ENCODE peak calls at places on chromosomes 4 and X, in four cellular contexts. One of them, this sample, is unnamed.

GRCh38 chr4:10045481-10045880 is 24.2 kb upstream of the SLC2A9 start:
- DNase-seq in aorta: no peak
- DNase-seq in CD8-positive, alpha-beta memory T cell: no peak
- DNase-seq in NCI-H2171 treated with DMSO at 0.1 percent for 48 hours: no peak
- DNase-seq in this sample: no peak

GRCh38 chrX:147912093-147912801 is 528 bp downstream of the FMR1 start:
- DNase-seq in aorta: peak
- DNase-seq in CD8-positive, alpha-beta memory T cell: no peak
- DNase-seq in NCI-H2171 treated with DMSO at 0.1 percent for 48 hours: peak
- DNase-seq in this sample: no peak

GRCh38 chrX:40470830-40471429 is 109.8 kb upstream of the ATP6AP2 start:
- DNase-seq in aorta: no peak
- DNase-seq in CD8-positive, alpha-beta memory T cell: no peak
- DNase-seq in NCI-H2171 treated with DMSO at 0.1 percent for 48 hours: no peak
- DNase-seq in this sample: no peak

GRCh38 chrX:139044680-139045079 is 333.2 kb upstream of the FGF13 start:
- DNase-seq in NCI-H2171 treated with DMSO at 0.1 percent for 48 hours: no peak
- DNase-seq in CD8-positive, alpha-beta memory T cell: no peak
- DNase-seq in aorta: no peak
- DNase-seq in this sample: no peak

GRCh38 chrX:68648960-68649359 is 1.5 kb downstream of the STARD8 start:
- DNase-seq in NCI-H2171 treated with DMSO at 0.1 percent for 48 hours: no peak
- DNase-seq in aorta: no peak
- DNase-seq in CD8-positive, alpha-beta memory T cell: no peak
- DNase-seq in this sample: no peak

GRCh38 chrX:67692246-67692645 is 148.4 kb downstream of the AR start:
- DNase-seq in NCI-H2171 treated with DMSO at 0.1 percent for 48 hours: no peak
- DNase-seq in aorta: no peak
- DNase-seq in CD8-positive, alpha-beta memory T cell: no peak
- DNase-seq in this sample: no peak

GRCh38 chr4:159446266-159446976 is 343.5 kb downstream of the RAPGEF2 start:
- DNase-seq in CD8-positive, alpha-beta memory T cell: no peak
- DNase-seq in aorta: no peak
- DNase-seq in NCI-H2171 treated with DMSO at 0.1 percent for 48 hours: peak
- DNase-seq in this sample: peak

GRCh38 chr4:156294577-156294976 is 340.9 kb upstream of the CTSO start:
- DNase-seq in aorta: no peak
- DNase-seq in NCI-H2171 treated with DMSO at 0.1 percent for 48 hours: peak
- DNase-seq in CD8-positive, alpha-beta memory T cell: no peak
- DNase-seq in this sample: no peak

GRCh38 chr4:40058854-40059253 is 2.2 kb downstream of the N4BP2 start:
- DNase-seq in CD8-positive, alpha-beta memory T cell: no peak
- DNase-seq in NCI-H2171 treated with DMSO at 0.1 percent for 48 hours: no peak
- DNase-seq in aorta: no peak
- DNase-seq in this sample: no peak

GRCh38 chr4:151555151-151555945 is 146.4 kb downstream of the FHIP1A start:
- DNase-seq in CD8-positive, alpha-beta memory T cell: no peak
- DNase-seq in aorta: no peak
- DNase-seq in NCI-H2171 treated with DMSO at 0.1 percent for 48 hours: no peak
- DNase-seq in this sample: no peak

GRCh38 chr4:39179681-39180080 is 2.6 kb upstream of the WDR19 start:
- DNase-seq in aorta: no peak
- DNase-seq in CD8-positive, alpha-beta memory T cell: no peak
- DNase-seq in NCI-H2171 treated with DMSO at 0.1 percent for 48 hours: no peak
- DNase-seq in this sample: no peak

GRCh38 chrX:122816288-122816687 is 367.8 kb upstream of the GRIA3 start:
- DNase-seq in CD8-positive, alpha-beta memory T cell: no peak
- DNase-seq in aorta: no peak
- DNase-seq in NCI-H2171 treated with DMSO at 0.1 percent for 48 hours: no peak
- DNase-seq in this sample: no peak

GRCh38 chr4:101954351-101954750 is 163.8 kb downstream of the BANK1 start:
- DNase-seq in CD8-positive, alpha-beta memory T cell: no peak
- DNase-seq in NCI-H2171 treated with DMSO at 0.1 percent for 48 hours: peak
- DNase-seq in aorta: no peak
- DNase-seq in this sample: no peak

GRCh38 chr4:14446311-14446710 is 556.0 kb upstream of the CPEB2 start:
- DNase-seq in NCI-H2171 treated with DMSO at 0.1 percent for 48 hours: no peak
- DNase-seq in aorta: no peak
- DNase-seq in CD8-positive, alpha-beta memory T cell: no peak
- DNase-seq in this sample: no peak

GRCh38 chrX:95291561-95291960 is 1393.1 kb upstream of the DIAPH2 start:
- DNase-seq in NCI-H2171 treated with DMSO at 0.1 percent for 48 hours: no peak
- DNase-seq in aorta: no peak
- DNase-seq in CD8-positive, alpha-beta memory T cell: no peak
- DNase-seq in this sample: no peak

GRCh38 chr4:3862640-3863420 is 96.6 kb downstream of the ADRA2C start:
- DNase-seq in aorta: peak
- DNase-seq in NCI-H2171 treated with DMSO at 0.1 percent for 48 hours: no peak
- DNase-seq in CD8-positive, alpha-beta memory T cell: no peak
- DNase-seq in this sample: no peak

GRCh38 chr4:72418458-72418857 is 150.6 kb downstream of the ADAMTS3 start:
- DNase-seq in CD8-positive, alpha-beta memory T cell: no peak
- DNase-seq in NCI-H2171 treated with DMSO at 0.1 percent for 48 hours: peak
- DNase-seq in aorta: peak
- DNase-seq in this sample: peak

GRCh38 chr4:81351653-81352455 is 119.9 kb downstream of the RASGEF1B start:
- DNase-seq in aorta: peak
- DNase-seq in CD8-positive, alpha-beta memory T cell: peak
- DNase-seq in NCI-H2171 treated with DMSO at 0.1 percent for 48 hours: peak
- DNase-seq in this sample: no peak

GRCh38 chr4:40990202-40990898 is 224.0 kb downstream of the APBB2 start:
- DNase-seq in CD8-positive, alpha-beta memory T cell: no peak
- DNase-seq in NCI-H2171 treated with DMSO at 0.1 percent for 48 hours: no peak
- DNase-seq in aorta: no peak
- DNase-seq in this sample: no peak

GRCh38 chrX:139933904-139934303 is 1.1 kb upstream of the ATP11C start:
- DNase-seq in CD8-positive, alpha-beta memory T cell: no peak
- DNase-seq in NCI-H2171 treated with DMSO at 0.1 percent for 48 hours: no peak
- DNase-seq in aorta: no peak
- DNase-seq in this sample: no peak

GRCh38 chr4:153014460-153014859 is 78.3 kb downstream of the FHDC1 start:
- DNase-seq in CD8-positive, alpha-beta memory T cell: no peak
- DNase-seq in aorta: no peak
- DNase-seq in NCI-H2171 treated with DMSO at 0.1 percent for 48 hours: no peak
- DNase-seq in this sample: no peak

GRCh38 chr4:166169111-166169510 is 296.1 kb downstream of the TLL1 start:
- DNase-seq in CD8-positive, alpha-beta memory T cell: no peak
- DNase-seq in aorta: no peak
- DNase-seq in NCI-H2171 treated with DMSO at 0.1 percent for 48 hours: no peak
- DNase-seq in this sample: no peak

GRCh38 chr4:178577933-178578332 is 1135.7 kb upstream of the AGA start:
- DNase-seq in NCI-H2171 treated with DMSO at 0.1 percent for 48 hours: no peak
- DNase-seq in aorta: no peak
- DNase-seq in CD8-positive, alpha-beta memory T cell: no peak
- DNase-seq in this sample: no peak

GRCh38 chr4:176153124-176153523 is 42.3 kb downstream of the SPATA4 start:
- DNase-seq in aorta: no peak
- DNase-seq in NCI-H2171 treated with DMSO at 0.1 percent for 48 hours: no peak
- DNase-seq in CD8-positive, alpha-beta memory T cell: no peak
- DNase-seq in this sample: no peak

GRCh38 chr4:78414116-78414515 is 137.5 kb upstream of the ANXA3 start:
- DNase-seq in CD8-positive, alpha-beta memory T cell: no peak
- DNase-seq in NCI-H2171 treated with DMSO at 0.1 percent for 48 hours: no peak
- DNase-seq in aorta: no peak
- DNase-seq in this sample: no peak

GRCh38 chr4:48681856-48682255 is 98.2 kb downstream of the FRYL start:
- DNase-seq in CD8-positive, alpha-beta memory T cell: peak
- DNase-seq in NCI-H2171 treated with DMSO at 0.1 percent for 48 hours: no peak
- DNase-seq in aorta: no peak
- DNase-seq in this sample: no peak

GRCh38 chr4:7420661-7421040 is 14.1 kb downstream of the PSAPL1 start:
- DNase-seq in CD8-positive, alpha-beta memory T cell: no peak
- DNase-seq in aorta: no peak
- DNase-seq in NCI-H2171 treated with DMSO at 0.1 percent for 48 hours: no peak
- DNase-seq in this sample: no peak

GRCh38 chr4:108270466-108271450 is 102.0 kb upstream of the LEF1 start:
- DNase-seq in aorta: no peak
- DNase-seq in CD8-positive, alpha-beta memory T cell: no peak
- DNase-seq in NCI-H2171 treated with DMSO at 0.1 percent for 48 hours: no peak
- DNase-seq in this sample: no peak

GRCh38 chr4:152166567-152166966 is 369.3 kb downstream of the FBXW7 start:
- DNase-seq in CD8-positive, alpha-beta memory T cell: no peak
- DNase-seq in aorta: no peak
- DNase-seq in NCI-H2171 treated with DMSO at 0.1 percent for 48 hours: no peak
- DNase-seq in this sample: no peak

GRCh38 chr4:157978680-157979361 is 194.0 kb downstream of the GASK1B start:
- DNase-seq in NCI-H2171 treated with DMSO at 0.1 percent for 48 hours: peak
- DNase-seq in CD8-positive, alpha-beta memory T cell: peak
- DNase-seq in aorta: peak
- DNase-seq in this sample: peak

GRCh38 chrX:53445977-53446376 is 11.8 kb upstream of the HSD17B10 start:
- DNase-seq in aorta: no peak
- DNase-seq in NCI-H2171 treated with DMSO at 0.1 percent for 48 hours: peak
- DNase-seq in CD8-positive, alpha-beta memory T cell: peak
- DNase-seq in this sample: peak

GRCh38 chr4:182806259-182807252 is 110.6 kb downstream of the DCTD start:
- DNase-seq in aorta: peak
- DNase-seq in CD8-positive, alpha-beta memory T cell: peak
- DNase-seq in NCI-H2171 treated with DMSO at 0.1 percent for 48 hours: no peak
- DNase-seq in this sample: peak

GRCh38 chrX:85922821-85923220 is 124.5 kb downstream of the CHM start:
- DNase-seq in NCI-H2171 treated with DMSO at 0.1 percent for 48 hours: no peak
- DNase-seq in aorta: no peak
- DNase-seq in CD8-positive, alpha-beta memory T cell: no peak
- DNase-seq in this sample: no peak

GRCh38 chrX:17496407-17496806 is 121.4 kb downstream of the NHS start:
- DNase-seq in aorta: no peak
- DNase-seq in CD8-positive, alpha-beta memory T cell: no peak
- DNase-seq in NCI-H2171 treated with DMSO at 0.1 percent for 48 hours: no peak
- DNase-seq in this sample: no peak

GRCh38 chr4:114588305-114588704 is 10.3 kb upstream of the UGT8 start:
- DNase-seq in CD8-positive, alpha-beta memory T cell: no peak
- DNase-seq in aorta: no peak
- DNase-seq in NCI-H2171 treated with DMSO at 0.1 percent for 48 hours: no peak
- DNase-seq in this sample: no peak

GRCh38 chr4:73599182-73599581 is 21.1 kb downstream of the RASSF6 start:
- DNase-seq in aorta: no peak
- DNase-seq in NCI-H2171 treated with DMSO at 0.1 percent for 48 hours: peak
- DNase-seq in CD8-positive, alpha-beta memory T cell: no peak
- DNase-seq in this sample: peak